ENCODE peak calls at places on chromosome X, in nine cellular contexts. U, S, H, N, T, Y, B, M and P are unnamed samples.

GRCh38 chrX:134431894-134432293 is 28.1 kb upstream of the HPRT1 start:
- DNase-seq in U (no peak), S (peak; percentile 66), H (peak; percentile 65), N (peak; percentile 58), T (no peak), Y (no peak), B (no peak), M (no peak), P (no peak)

GRCh38 chrX:153648358-153649177 is 1.6 kb downstream of the DUSP9 start:
- DNase-seq in U (no peak), S (no peak), H (no peak), N (no peak), T (no peak), Y (no peak), B (no peak), M (no peak), P (no peak)

GRCh38 chrX:153766871-153767673 is 3.0 kb downstream of the PLXNB3 start:
- DNase-seq in U (no peak), S (no peak), H (no peak), N (no peak), T (no peak), Y (no peak), B (no peak), M (no peak), P (no peak)

GRCh38 chrX:108070891-108071290 is 20.5 kb downstream of the PSMD10 start:
- DNase-seq in U (no peak), S (peak; percentile 88), H (peak; percentile 89), N (peak; percentile 70), T (no peak), Y (no peak), B (no peak), M (no peak), P (no peak)

GRCh38 chrX:64150775-64151174 is 54.7 kb downstream of the AMER1 start:
- DNase-seq in U (no peak), S (no peak), H (no peak), N (no peak), T (no peak), Y (no peak), B (no peak), M (no peak), P (no peak)

GRCh38 chrX:56932653-56933339 is 62.5 kb downstream of the SPIN3 start:
- DNase-seq in U (no peak), S (no peak), H (no peak), N (no peak), T (no peak), Y (no peak), B (no peak), M (no peak), P (no peak)

GRCh38 chrX:119734897-119735339 is 23.5 kb upstream of the SOWAHD start:
- DNase-seq in U (peak; percentile 66), S (no peak), H (no peak), N (no peak), T (no peak), Y (no peak), B (no peak), M (no peak), P (no peak)

GRCh38 chrX:106177106-106177981 is 9.2 kb downstream of the PWWP3B start:
- DNase-seq in U (peak; percentile 64), S (no peak), H (peak; percentile 17), N (peak; percentile 89), T (peak; percentile 8), Y (no peak), B (no peak), M (peak; percentile 81), P (no peak)

GRCh38 chrX:118254611-118255010 is 91.3 kb upstream of the WDR44 start:
- DNase-seq in U (no peak), S (peak; percentile 57), H (peak; percentile 48), N (peak; percentile 60), T (peak; percentile 84), Y (peak; percentile 53), B (no peak), M (peak; percentile 58), P (peak; percentile 78)

GRCh38 chrX:45517090-45517973 is 316.7 kb upstream of the DIPK2B start:
- DNase-seq in U (no peak), S (peak; percentile 83), H (peak; percentile 67), N (peak; percentile 69), T (no peak), Y (no peak), B (no peak), M (no peak), P (no peak)

GRCh38 chrX:57952320-57952678 is 42.0 kb upstream of the ZXDA start:
- DNase-seq in U (peak; percentile 15), S (no peak), H (no peak), N (no peak), T (no peak), Y (no peak), B (no peak), M (no peak), P (no peak)

GRCh38 chrX:149683966-149684730 is 27.7 kb upstream of the MAGEA11 start:
- DNase-seq in U (no peak), S (no peak), H (no peak), N (no peak), T (no peak), Y (no peak), B (no peak), M (no peak), P (no peak)

GRCh38 chrX:133090410-133090809 is 6.5 kb downstream of the USP26 start:
- DNase-seq in U (no peak), S (no peak), H (no peak), N (no peak), T (no peak), Y (no peak), B (no peak), M (no peak), P (no peak)

GRCh38 chrX:26470946-26471345 is 255.0 kb downstream of the MAGEB5 start:
- DNase-seq in U (no peak), S (no peak), H (no peak), N (no peak), T (no peak), Y (no peak), B (no peak), M (no peak), P (no peak)

GRCh38 chrX:104195489-104196084 is 29.3 kb downstream of the FAM199X start:
- DNase-seq in U (no peak), S (peak; percentile 25), H (peak; percentile 34), N (peak; percentile 52), T (peak; percentile 4), Y (no peak), B (no peak), M (no peak), P (no peak)

GRCh38 chrX:84737471-84737871 is 235.2 kb upstream of the HDX start:
- DNase-seq in U (peak; percentile 10), S (peak; percentile 20), H (no peak), N (peak; percentile 13), T (no peak), Y (no peak), B (no peak), M (no peak), P (no peak)

GRCh38 chrX:7074135-7074907 is 73.2 kb upstream of the STS start:
- DNase-seq in U (no peak), S (no peak), H (peak; percentile 84), N (no peak), T (no peak), Y (no peak), B (no peak), M (no peak), P (no peak)

GRCh38 chrX:20743054-20743453 is 476.3 kb upstream of the RPS6KA3 start:
- DNase-seq in U (no peak), S (no peak), H (no peak), N (no peak), T (no peak), Y (no peak), B (no peak), M (no peak), P (no peak)

GRCh38 chrX:150088042-150088441 is 149.8 kb upstream of the EOLA2 start:
- DNase-seq in U (no peak), S (no peak), H (no peak), N (no peak), T (no peak), Y (no peak), B (no peak), M (no peak), P (no peak)

GRCh38 chrX:75655627-75656026 is 129.4 kb downstream of the MAGEE2 start:
- DNase-seq in U (no peak), S (no peak), H (no peak), N (no peak), T (no peak), Y (no peak), B (no peak), M (no peak), P (no peak)
- TF ChIP-seq CTCF in U (no peak), S (no peak), H (no peak), N (no peak), T (no peak), Y (no peak), B (no peak), M (no peak), P (no peak)

DNA sequence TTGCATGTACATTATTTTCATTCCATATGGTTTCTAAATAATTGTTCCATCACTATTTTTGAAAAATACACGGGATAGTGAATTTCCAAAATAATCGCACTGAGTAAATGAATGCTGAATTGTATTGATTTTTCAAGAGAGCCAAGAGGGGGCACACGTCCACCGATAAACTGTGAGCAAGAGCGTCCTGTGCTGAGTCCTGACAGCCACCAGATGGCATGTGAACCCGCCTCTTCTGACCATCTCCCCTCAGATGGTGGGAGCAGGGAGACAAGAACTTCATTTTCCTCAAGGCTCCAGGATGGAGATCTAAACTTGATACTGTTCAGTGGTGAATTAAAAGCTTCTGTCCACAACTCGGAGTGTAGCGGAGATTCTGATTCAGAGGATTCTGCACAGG is 30.6 kb upstream of the IL9R start:
- DNase-seq in U (no peak), S (no peak), H (peak; percentile 11), N (peak; percentile 23), T (no peak), Y (no peak), B (no peak), M (peak; percentile 39), P (no peak)
- TF ChIP-seq CTCF in U (peak; percentile 41), S (peak; percentile 22), H (no peak), N (peak; percentile 41), T (no peak), Y (no peak), B (no peak), M (no peak), P (no peak)

GRCh38 chrX:70025464-70025863 is 24.3 kb downstream of the AWAT2 start:
- DNase-seq in U (no peak), S (peak; percentile 16), H (no peak), N (peak; percentile 43), T (no peak), Y (no peak), B (no peak), M (no peak), P (no peak)

GRCh38 chrX:70026851-70027200 is 22.9 kb downstream of the AWAT2 start:
- DNase-seq in U (no peak), S (no peak), H (no peak), N (no peak), T (no peak), Y (no peak), B (no peak), M (no peak), P (no peak)

GRCh38 chrX:70026112-70026850 is 23.5 kb downstream of the AWAT2 start:
- DNase-seq in U (no peak), S (peak; percentile 5), H (peak; percentile 20), N (no peak), T (no peak), Y (no peak), B (no peak), M (no peak), P (no peak)

GRCh38 chrX:70022608-70023007 is 27.1 kb downstream of the AWAT2 start:
- DNase-seq in U (no peak), S (no peak), H (no peak), N (no peak), T (no peak), Y (no peak), B (no peak), M (no peak), P (no peak)
- TF ChIP-seq CTCF in U (no peak), S (no peak), H (no peak), N (no peak), T (no peak), Y (no peak), B (no peak), M (no peak), P (no peak)

GRCh38 chrX:24343719-24344118 is 16.7 kb upstream of the SUPT20HL1 start:
- DNase-seq in U (no peak), S (no peak), H (no peak), N (no peak), T (no peak), Y (no peak), B (no peak), M (no peak), P (no peak)
- TF ChIP-seq CTCF in U (no peak), S (no peak), H (no peak), N (no peak), T (no peak), Y (no peak), B (no peak), M (no peak), P (no peak)